ENCODE peak calls at places on chromosome 10, in four cellular contexts. F is GM12878, N is adrenal gland, L is body of pancreas. J is an unnamed sample.

GRCh38 chr10:59945590-59945989 is 39.2 kb upstream of the CCDC6 start:
- DNase-seq in F (no peak), N (no peak), L (no peak), J (no peak)

GRCh38 chr10:55979203-55979602 is 381.9 kb downstream of the ZWINT start:
- DNase-seq in F (no peak), N (no peak), L (no peak), J (no peak)

GRCh38 chr10:15715619-15716227 is 4.0 kb downstream of the ITGA8 start:
- DNase-seq in F (no peak), N (no peak), L (no peak), J (no peak)

GRCh38 chr10:74891048-74891447 is 64.6 kb downstream of the KAT6B start:
- DNase-seq in F (no peak), N (peak), L (peak), J (no peak)

GRCh38 chr10:76286536-76286935 is 855.1 kb downstream of the LRMDA start:
- DNase-seq in F (no peak), N (no peak), L (no peak), J (no peak)

GRCh38 chr10:132364594-132364970 is 32.4 kb upstream of the PWWP2B start:
- DNase-seq in F (no peak), N (no peak), L (no peak), J (peak)

GRCh38 chr10:16948335-16948734 is 131.1 kb upstream of the RSU1 start:
- DNase-seq in F (no peak), N (no peak), L (no peak), J (no peak)

GRCh38 chr10:24958701-24959392 is 6.4 kb upstream of the PRTFDC1 start:
- DNase-seq in F (no peak), N (peak), L (no peak), J (peak)

GRCh38 chr10:131946321-131946751 is 35.4 kb downstream of the BNIP3 start:
- DNase-seq in F (no peak), N (peak), L (peak), J (peak)

GRCh38 chr10:113859261-113859660 is 4.8 kb downstream of the NHLRC2 start:
- DNase-seq in F (no peak), N (no peak), L (no peak), J (no peak)

GRCh38 chr10:29105516-29106215 is 183.2 kb upstream of the LYZL1 start:
- DNase-seq in F (no peak), N (peak), L (no peak), J (no peak)

GRCh38 chr10:119025336-119025735 is 4.2 kb upstream of the NANOS1 start:
- DNase-seq in F (no peak), N (peak), L (peak), J (peak)

GRCh38 chr10:31912898-31913847 is 15.5 kb downstream of the ARHGAP12 start:
- DNase-seq in F (no peak), N (peak), L (no peak), J (no peak)

GRCh38 chr10:43043773-43044394 is 33.0 kb upstream of the RET start:
- DNase-seq in F (no peak), N (no peak), L (no peak), J (peak)

GRCh38 chr10:76082956-76083355 is 651.5 kb downstream of the LRMDA start:
- DNase-seq in F (no peak), N (no peak), L (no peak), J (no peak)

GRCh38 chr10:130954326-130954905 is 357.1 kb downstream of the TCERG1L start:
- DNase-seq in F (no peak), N (no peak), L (no peak), J (no peak)

GRCh38 chr10:118667732-118668131 is 72.3 kb upstream of the PRLHR start:
- DNase-seq in F (no peak), N (peak), L (peak), J (no peak)

GRCh38 chr10:86744067-86744725 is 12.2 kb upstream of the BMPR1A start:
- DNase-seq in F (no peak), N (no peak), L (no peak), J (no peak)

GRCh38 chr10:21687197-21687993 is 153.4 kb downstream of the MLLT10 start:
- DNase-seq in F (no peak), N (no peak), L (no peak), J (no peak)

GRCh38 chr10:127678091-127678490 is 58.9 kb upstream of the FOXI2 start:
- DNase-seq in F (no peak), N (no peak), L (no peak), J (no peak)

GRCh38 chr10:131553121-131553520 is 241.6 kb upstream of the TCERG1L start:
- DNase-seq in F (no peak), N (no peak), L (no peak), J (no peak)

GRCh38 chr10:50992972-50993766 is 81.1 kb upstream of the PRKG1 start:
- DNase-seq in F (no peak), N (no peak), L (peak), J (no peak)

GRCh38 chr10:17439552-17439951 is 14.8 kb downstream of the ST8SIA6 start:
- DNase-seq in F (no peak), N (no peak), L (no peak), J (no peak)

GRCh38 chr10:44925224-44925623 is 14.1 kb downstream of the TMEM72 start:
- DNase-seq in F (no peak), N (no peak), L (no peak), J (no peak)

GRCh38 chr10:119754085-119754484 is 28.2 kb downstream of the INPP5F start:
- DNase-seq in F (no peak), N (no peak), L (peak), J (no peak)

DNA sequence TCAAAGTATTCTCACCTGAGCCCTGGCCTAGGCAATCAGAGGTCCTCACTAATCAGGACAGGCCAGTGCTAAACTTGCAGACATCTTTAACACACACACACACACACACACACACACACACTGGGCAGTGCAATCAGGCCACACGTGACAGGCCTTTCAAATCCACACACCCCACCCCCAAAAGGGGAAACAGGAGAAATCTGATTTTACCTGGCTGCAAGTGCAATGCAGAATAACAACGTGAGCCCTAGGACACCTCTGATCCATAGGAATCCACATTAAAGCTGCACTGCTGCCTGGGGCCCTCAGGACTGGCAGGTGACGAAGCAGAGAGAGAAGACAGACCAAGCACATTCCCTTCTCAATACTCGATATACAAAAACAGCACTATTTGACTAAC is 218.9 kb downstream of the FAM107B start:
- DNase-seq in F (no peak), N (no peak), L (no peak), J (no peak)
- H3K27ac ChIP-seq in F (peak), N (peak), L (peak), J (peak)

GRCh38 chr10:94362360-94363250 is at the start of gene NOC3L:
- DNase-seq in F (peak), N (peak), L (peak), J (peak)
- TF ChIP-seq POLR2A in F (peak), N (no peak), L (peak), J (no peak)

DNA sequence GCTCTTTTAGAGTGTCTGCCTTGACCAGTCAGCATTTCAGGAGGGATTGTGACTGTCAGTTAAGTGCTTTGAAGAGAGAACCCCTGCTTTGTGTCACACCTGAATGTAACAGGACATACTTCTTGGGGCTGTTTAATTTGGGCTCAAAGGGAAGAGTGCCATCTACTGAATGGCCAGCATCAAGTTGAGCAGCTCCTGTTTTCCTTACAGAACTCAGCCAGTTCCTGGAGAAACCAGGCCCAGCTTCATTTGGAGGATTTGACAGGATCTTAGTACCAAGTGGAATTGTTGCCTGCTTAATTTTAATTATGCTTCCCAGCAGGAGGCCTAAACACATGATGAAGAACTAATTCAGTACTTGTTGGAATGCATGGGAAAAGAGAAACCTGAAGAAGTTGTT is 8.3 kb downstream of the ADD3 start:
- DNase-seq in F (no peak), N (peak), L (no peak), J (no peak)
- TF ChIP-seq CTCF in F (peak), N (no peak), L (peak), J (no peak)

DNA sequence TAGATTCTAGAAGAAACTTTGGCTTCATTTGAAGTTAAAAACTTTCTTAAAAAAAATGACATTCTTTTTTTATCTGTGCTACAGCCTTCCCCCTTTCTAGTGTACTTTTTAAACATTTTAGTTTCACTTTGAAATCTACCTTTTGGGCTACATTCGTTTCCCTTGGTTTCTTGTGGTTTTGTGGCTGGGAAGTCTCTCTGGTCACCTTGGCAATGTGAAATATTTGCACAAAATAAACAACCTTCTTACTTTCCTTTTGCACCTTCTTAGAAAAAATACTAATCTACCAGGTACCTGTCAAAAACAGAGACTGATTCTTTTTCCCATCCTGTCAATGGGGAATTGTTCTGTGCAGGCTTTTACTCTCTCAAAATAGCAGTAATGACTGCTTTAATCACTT is 350.2 kb downstream of the GATA3 start:
- DNase-seq in F (peak), N (no peak), L (no peak), J (no peak)
- H3K27ac ChIP-seq in F (no peak), N (no peak), L (no peak), J (peak)

GRCh38 chr10:103443475-103444185 is 8.5 kb downstream of the CALHM2 start:
- DNase-seq in F (no peak), N (no peak), L (no peak), J (no peak)
- TF ChIP-seq POLR2A in F (peak), N (no peak), L (no peak), J (no peak)

DNA sequence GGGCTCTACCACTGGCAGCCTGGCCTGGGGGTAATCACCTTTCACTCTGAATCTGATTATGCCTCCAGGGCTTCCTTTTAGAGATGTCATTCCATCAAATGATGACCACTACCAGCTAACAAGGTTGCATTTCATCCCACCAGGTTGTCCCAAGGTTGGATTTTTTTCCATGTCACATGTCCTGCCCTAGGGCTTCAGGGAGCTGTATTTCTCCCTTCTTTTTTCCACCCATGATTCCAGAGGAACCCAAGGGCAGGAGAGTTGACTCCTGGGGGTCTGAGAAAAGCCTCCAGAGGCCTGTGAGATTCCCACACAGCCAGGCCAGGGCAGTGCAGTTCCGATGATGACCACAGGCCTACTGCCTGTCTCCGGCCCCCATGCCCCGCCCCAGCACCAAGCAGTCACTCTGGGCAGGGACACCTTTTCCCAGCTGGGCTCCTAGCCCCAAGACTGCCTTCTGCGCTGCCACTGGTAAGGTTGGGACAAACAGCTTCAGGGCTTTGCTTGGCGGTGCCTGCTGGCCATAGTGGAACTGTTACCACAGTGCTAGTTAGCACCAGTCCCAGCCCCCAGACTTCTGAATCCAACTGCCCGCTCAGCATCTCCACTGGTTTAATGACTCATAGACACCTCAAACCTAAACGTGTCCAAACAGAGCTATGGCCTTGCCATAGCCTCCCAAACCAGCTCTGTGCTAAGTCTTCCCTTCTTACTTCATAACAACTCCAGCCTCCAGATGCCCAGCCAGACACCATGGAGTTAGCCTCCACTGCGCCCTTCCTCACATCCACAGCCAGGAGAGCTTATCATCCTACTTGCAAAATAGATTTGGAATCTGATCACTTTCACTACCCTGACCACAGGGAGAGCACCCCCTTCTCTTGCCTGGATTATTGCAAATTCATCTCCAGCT is 133.7 kb downstream of the ARHGAP22 start:
- DNase-seq in F (no peak), N (no peak), L (peak), J (no peak)
- TF ChIP-seq CTCF in F (no peak), N (no peak), L (no peak), J (no peak)

DNA sequence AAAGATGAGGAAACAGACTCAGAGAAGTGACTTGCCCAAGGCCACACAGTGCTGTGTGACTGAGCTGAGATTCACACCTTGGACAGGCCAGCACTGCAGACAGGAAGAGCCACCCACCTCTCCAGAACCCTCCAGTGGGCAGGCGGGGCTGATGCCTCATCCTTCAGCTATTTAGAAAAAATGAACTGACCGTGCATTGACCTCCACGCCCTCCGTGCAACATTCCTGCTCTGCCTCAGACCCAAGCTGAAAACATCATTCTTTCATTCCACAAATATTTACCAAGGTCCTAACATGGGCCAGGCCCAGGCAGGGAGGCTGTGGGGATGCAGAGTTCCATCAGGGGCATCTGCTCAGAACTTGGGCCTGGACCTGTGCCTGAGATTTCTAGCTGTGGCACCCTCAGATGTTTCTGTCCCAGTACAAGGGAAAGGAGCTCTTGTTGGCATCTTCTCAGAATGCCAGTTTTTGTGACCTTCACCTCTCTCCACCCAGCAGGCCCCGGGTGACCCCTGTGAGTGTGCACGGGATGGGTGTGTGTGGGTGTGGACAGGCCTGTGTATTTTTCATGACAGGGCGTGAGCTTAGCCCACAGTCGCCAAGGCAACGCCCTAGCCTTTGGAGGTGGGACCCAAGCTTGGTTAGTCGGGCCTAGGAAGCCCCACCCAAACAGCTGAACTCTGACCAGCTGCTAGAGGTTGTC is 6.5 kb downstream of the VSIR start:
- DNase-seq in F (no peak), N (peak), L (peak), J (peak)
- H3K27ac ChIP-seq in F (no peak), N (peak), L (peak), J (peak)